ENCODE peak calls at places on chromosomes 3 and 15, in four cellular contexts. B is AG04450; Y is lung; Z is activated CD8-positive, alpha-beta T cell treated with anti-CD3 and anti-CD28 coated beads for 36 hours. J is an unnamed sample.

GRCh38 chr3:105647047-105647446 is 221.8 kb downstream of the CBLB start:
- DNase-seq in B (peak), Y (no peak), Z (peak), J (no peak)

GRCh38 chr15:57060799-57061198 is 142.4 kb downstream of the TCF12 start:
- DNase-seq in B (peak), Y (no peak), Z (no peak), J (no peak)

GRCh38 chr3:17810759-17811158 is 68.3 kb upstream of the TBC1D5 start:
- DNase-seq in B (no peak), Y (no peak), Z (no peak), J (no peak)

GRCh38 chr15:48536681-48537091 is 108.8 kb downstream of the FBN1 start:
- DNase-seq in B (no peak), Y (no peak), Z (no peak), J (no peak)

GRCh38 chr3:183265713-183266417 is 12.8 kb downstream of the B3GNT5 start:
- DNase-seq in B (peak), Y (no peak), Z (peak), J (no peak)

GRCh38 chr15:38844683-38845195 is 280.1 kb upstream of the RASGRP1 start:
- DNase-seq in B (no peak), Y (no peak), Z (no peak), J (no peak)

GRCh38 chr3:182636646-182637045 is 156.7 kb upstream of the ATP11B start:
- DNase-seq in B (no peak), Y (no peak), Z (no peak), J (no peak)

GRCh38 chr3:169907944-169908343 is 3.4 kb upstream of the SAMD7 start:
- DNase-seq in B (no peak), Y (no peak), Z (no peak), J (no peak)

GRCh38 chr3:192445768-192446644 is 281.3 kb downstream of the FGF12 start:
- DNase-seq in B (no peak), Y (no peak), Z (no peak), J (no peak)

GRCh38 chr3:65342084-65342683 is 654.4 kb upstream of the ADAMTS9 start:
- DNase-seq in B (no peak), Y (no peak), Z (peak), J (no peak)

GRCh38 chr15:22811640-22812039 is 25.2 kb downstream of the NIPA1 start:
- DNase-seq in B (no peak), Y (no peak), Z (peak), J (no peak)
- TF ChIP-seq CTCF in B (peak), Y (no peak), Z (no peak), J (peak)

GRCh38 chr15:44735482-44736260 is 657 bp upstream of the TRIM69 start:
- DNase-seq in B (no peak), Y (no peak), Z (peak), J (no peak)

GRCh38 chr15:44736261-44736765 is at the start of gene TRIM69:
- DNase-seq in B (no peak), Y (no peak), Z (no peak), J (no peak)

GRCh38 chr15:44734839-44735481 is 1.4 kb upstream of the TRIM69 start:
- DNase-seq in B (no peak), Y (no peak), Z (no peak), J (no peak)

GRCh38 chr15:44738340-44738984 is 2.1 kb downstream of the TRIM69 start:
- DNase-seq in B (peak), Y (no peak), Z (no peak), J (no peak)
- TF ChIP-seq CTCF in B (peak), Y (peak), Z (peak), J (peak)

GRCh38 chr3:34969513-34969912 is 669.8 kb upstream of the ARPP21 start:
- DNase-seq in B (no peak), Y (no peak), Z (no peak), J (no peak)
- TF ChIP-seq CTCF in B (no peak), Y (no peak), Z (no peak), J (peak)

DNA sequence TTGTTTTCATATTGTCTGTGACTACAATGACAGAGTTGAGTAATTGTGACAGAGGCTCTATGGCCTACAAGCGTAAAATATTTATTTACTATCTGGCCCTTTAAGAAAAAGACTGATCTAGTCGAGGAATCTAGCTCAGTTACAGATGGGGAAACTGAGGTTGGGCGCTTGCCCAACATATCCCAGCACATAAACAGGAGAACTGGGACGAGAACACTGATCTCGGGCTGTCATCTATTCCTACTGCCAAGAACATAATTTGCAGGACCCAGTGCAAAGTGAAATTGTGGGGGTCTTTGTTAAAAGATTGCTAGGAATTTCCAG is 1.9 kb downstream of the FES start:
- DNase-seq in B (no peak), Y (no peak), Z (no peak), J (no peak)
- TF ChIP-seq CTCF in B (no peak), Y (no peak), Z (peak), J (no peak)

GRCh38 chr3:13479582-13480339 is at the start of gene HDAC11:
- DNase-seq in B (peak), Y (peak), Z (peak), J (peak)
- TF ChIP-seq CTCF in B (no peak), Y (no peak), Z (no peak), J (no peak)